ENCODE peak calls at places on chromosome 12, in nine cellular contexts. F is transverse colon, E is GM12865, I is lower leg skin, P is mucosa of descending colon, B is OCI-LY7, T is thoracic aorta, X is cardiac muscle cell, K is LNCaP clone FGC. R is an unnamed sample.

GRCh38 chr12:85740190-85740589 is 96.0 kb downstream of the RASSF9 start:
- DNase-seq in F (no peak), E (no peak), I (no peak), P (no peak), B (no peak), T (no peak), X (no peak), K (no peak), R (no peak)

GRCh38 chr12:87953257-87953860 is 75.8 kb downstream of the C12orf50 start:
- DNase-seq in F (no peak), E (peak), I (no peak), P (no peak), B (peak), T (no peak), X (peak), K (peak), R (peak)

GRCh38 chr12:9237286-9237685 is 29.1 kb upstream of the PZP start:
- DNase-seq in F (no peak), E (no peak), I (no peak), P (no peak), B (no peak), T (no peak), X (no peak), K (no peak), R (peak)

GRCh38 chr12:129552996-129553750 is 350.7 kb downstream of the TMEM132D start:
- DNase-seq in F (no peak), E (no peak), I (no peak), P (no peak), B (no peak), T (no peak), X (no peak), K (no peak), R (no peak)

GRCh38 chr12:116528498-116528897 is 30.7 kb upstream of the MAP1LC3B2 start:
- DNase-seq in F (no peak), E (no peak), I (no peak), P (no peak), B (no peak), T (no peak), X (no peak), K (no peak), R (no peak)

GRCh38 chr12:58309806-58310205 is 368.4 kb downstream of the ATP23 start:
- DNase-seq in F (no peak), E (no peak), I (no peak), P (no peak), B (no peak), T (no peak), X (no peak), K (peak), R (peak)

GRCh38 chr12:31118347-31118830 is 44.7 kb downstream of the DDX11 start:
- DNase-seq in F (no peak), E (no peak), I (no peak), P (no peak), B (peak), T (no peak), X (no peak), K (no peak), R (no peak)

GRCh38 chr12:120412421-120412820 is 25.5 kb upstream of the COX6A1 start:
- DNase-seq in F (no peak), E (no peak), I (no peak), P (no peak), B (no peak), T (no peak), X (no peak), K (no peak), R (no peak)

GRCh38 chr12:48165089-48166031 is 8.0 kb upstream of the ASB8 start:
- DNase-seq in F (no peak), E (peak), I (no peak), P (no peak), B (peak), T (no peak), X (peak), K (peak), R (peak)

GRCh38 chr12:4190376-4191063 is 83.0 kb upstream of the CCND2 start:
- DNase-seq in F (no peak), E (no peak), I (no peak), P (no peak), B (no peak), T (no peak), X (no peak), K (no peak), R (no peak)

GRCh38 chr12:57454566-57455373 is at the start of gene INHBE:
- DNase-seq in F (no peak), E (no peak), I (no peak), P (no peak), B (peak), T (no peak), X (peak), K (no peak), R (no peak)

GRCh38 chr12:58917699-58918334 is 2.5 kb downstream of the LRIG3 start:
- DNase-seq in F (no peak), E (peak), I (no peak), P (no peak), B (no peak), T (no peak), X (no peak), K (no peak), R (peak)

GRCh38 chr12:38721611-38722252 is 183.7 kb downstream of the CPNE8 start:
- DNase-seq in F (no peak), E (no peak), I (no peak), P (no peak), B (no peak), T (no peak), X (no peak), K (no peak), R (no peak)
- H3K4me3 ChIP-seq in F (no peak), E (no peak), I (no peak), P (no peak), B (no peak), T (no peak), X (no peak), K (no peak), R (no peak)

GRCh38 chr12:42208574-42208973 is 29.5 kb downstream of the YAF2 start:
- DNase-seq in F (no peak), E (no peak), I (no peak), P (no peak), B (no peak), T (no peak), X (no peak), K (no peak), R (no peak)

GRCh38 chr12:42216737-42217136 is 21.3 kb downstream of the YAF2 start:
- DNase-seq in F (no peak), E (no peak), I (no peak), P (no peak), B (no peak), T (no peak), X (no peak), K (no peak), R (no peak)

GRCh38 chr12:42213954-42214426 is 24.1 kb downstream of the YAF2 start:
- DNase-seq in F (peak), E (no peak), I (no peak), P (no peak), B (no peak), T (no peak), X (peak), K (peak), R (no peak)

GRCh38 chr12:42213023-42213422 is 25.0 kb downstream of the YAF2 start:
- DNase-seq in F (peak), E (no peak), I (no peak), P (no peak), B (peak), T (no peak), X (peak), K (peak), R (peak)
- TF ChIP-seq CTCF in F (no peak), E (no peak), I (no peak), P (no peak), B (no peak), T (no peak), X (no peak), K (no peak), R (no peak)

GRCh38 chr12:53343449-53343848 is 7.3 kb upstream of the SP7 start:
- DNase-seq in F (no peak), E (no peak), I (no peak), P (no peak), B (no peak), T (no peak), X (no peak), K (no peak), R (no peak)

GRCh38 chr12:53344487-53344823 is 8.3 kb upstream of the SP7 start:
- DNase-seq in F (no peak), E (no peak), I (no peak), P (no peak), B (no peak), T (no peak), X (no peak), K (no peak), R (no peak)

GRCh38 chr12:53343978-53344377 is 7.8 kb upstream of the SP7 start:
- DNase-seq in F (no peak), E (no peak), I (no peak), P (no peak), B (peak), T (no peak), X (no peak), K (no peak), R (no peak)

GRCh38 chr12:53344824-53345485 is 8.8 kb upstream of the SP7 start:
- DNase-seq in F (peak), E (peak), I (peak), P (peak), B (peak), T (no peak), X (peak), K (no peak), R (peak)

DNA sequence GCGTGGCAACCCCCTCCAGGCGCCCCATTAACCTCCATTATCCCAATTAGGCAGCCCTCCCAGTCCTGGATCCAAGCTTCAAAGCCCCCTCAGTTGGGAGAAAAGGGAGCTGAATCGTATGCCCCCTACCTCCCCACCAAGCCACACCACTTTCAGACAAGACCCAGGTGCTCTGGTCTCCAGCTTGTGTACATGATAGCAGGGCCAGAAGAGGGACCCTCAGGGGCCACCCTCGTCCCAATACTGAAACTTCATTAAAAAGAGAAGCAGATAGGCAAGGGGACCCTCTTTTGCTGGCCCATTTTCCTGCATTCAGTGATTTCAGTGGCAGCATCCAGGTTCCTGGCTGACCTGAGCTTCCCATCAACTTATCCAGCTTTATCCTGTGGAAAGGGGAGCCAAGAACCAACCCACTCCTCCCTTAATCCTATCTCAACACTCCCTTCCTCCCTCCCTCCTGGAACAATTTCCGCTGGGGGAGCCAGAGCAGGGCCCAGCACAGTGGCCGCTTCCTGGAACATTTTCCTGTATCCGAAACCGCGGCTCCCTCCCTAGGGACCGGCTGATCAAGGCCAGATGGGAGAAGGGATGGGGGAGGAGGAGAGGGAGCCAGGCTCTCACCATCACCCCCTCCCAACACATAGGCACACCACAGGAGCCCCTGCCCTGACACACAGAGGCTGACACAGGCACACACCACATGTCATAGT is 9.5 kb upstream of the SP7 start:
- DNase-seq in F (no peak), E (no peak), I (no peak), P (no peak), B (no peak), T (no peak), X (no peak), K (no peak), R (no peak)
- H3K4me3 ChIP-seq in F (peak), E (peak), I (no peak), P (no peak), B (peak), T (peak), X (no peak), K (peak), R (no peak)

DNA sequence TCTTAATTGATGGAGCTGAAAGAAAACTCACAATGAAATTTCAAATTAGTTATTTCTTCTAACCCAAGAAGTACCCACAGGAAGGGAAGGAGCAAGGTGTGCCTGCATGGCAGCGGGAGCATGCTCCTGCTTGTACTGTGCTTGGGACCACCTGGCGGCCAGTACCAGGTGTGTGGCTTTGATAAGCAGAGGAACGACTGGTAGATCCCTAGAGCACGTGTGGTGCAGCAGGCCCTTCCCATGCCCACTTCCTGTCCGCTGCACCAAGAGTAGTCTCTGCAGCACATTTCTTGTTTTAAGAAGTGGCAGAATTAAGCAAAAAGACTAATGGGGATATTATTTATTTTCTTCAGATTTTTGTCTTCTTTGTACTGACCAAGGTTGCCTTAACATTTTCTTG is 122.3 kb upstream of the ATF1 start:
- DNase-seq in F (no peak), E (no peak), I (no peak), P (no peak), B (peak), T (no peak), X (no peak), K (no peak), R (peak)
- TF ChIP-seq CTCF in F (no peak), E (no peak), I (no peak), P (no peak), B (peak), T (no peak), X (no peak), K (no peak), R (peak)

R was measured in epithelial cell of esophagus.